ENCODE peak calls at places on chromosome 9, in ten cellular contexts. H is spleen; Z is foreskin fibroblast; G is mucosa of descending colon; N is GM23338; E is choroid plexus epithelial cell; S is HCT116; R is Peyer's patch; C is CD4-positive, alpha-beta T cell; W is glutamatergic neuron. Y is an unnamed sample.

GRCh38 chr9:110891760-110892159 is 146.5 kb downstream of the LPAR1 start:
- DNase-seq in H (no peak), Z (peak), G (no peak), N (no peak), E (peak), S (no peak), R (no peak), C (no peak), W (no peak), Y (no peak)

GRCh38 chr9:134995792-134996120 is 78.0 kb upstream of the FCN1 start:
- DNase-seq in H (no peak), Z (peak), G (no peak), N (no peak), E (no peak), S (no peak), R (no peak), C (no peak), W (no peak), Y (no peak)

GRCh38 chr9:93108301-93109041 is 12.5 kb downstream of the CARD19 start:
- DNase-seq in H (peak), Z (no peak), G (peak), N (no peak), E (no peak), S (no peak), R (no peak), C (no peak), W (peak), Y (no peak)

GRCh38 chr9:98838155-98838904 is 30.9 kb downstream of the GALNT12 start:
- DNase-seq in H (no peak), Z (no peak), G (no peak), N (no peak), E (no peak), S (no peak), R (no peak), C (no peak), W (no peak), Y (no peak)

GRCh38 chr9:89892053-89892419 is 287.2 kb downstream of the GADD45G start:
- DNase-seq in H (no peak), Z (no peak), G (no peak), N (no peak), E (no peak), S (no peak), R (peak), C (no peak), W (no peak), Y (no peak)

GRCh38 chr9:33813712-33814641 is 3.0 kb upstream of the UBE2R2 start:
- DNase-seq in H (no peak), Z (peak), G (no peak), N (peak), E (peak), S (peak), R (no peak), C (no peak), W (no peak), Y (no peak)

GRCh38 chr9:37746448-37747270 is 6.9 kb upstream of the TRMT10B start:
- DNase-seq in H (no peak), Z (peak), G (no peak), N (no peak), E (no peak), S (no peak), R (no peak), C (no peak), W (no peak), Y (no peak)

GRCh38 chr9:68685770-68686169 is 19.3 kb upstream of the PIP5K1B start:
- DNase-seq in H (no peak), Z (no peak), G (peak), N (peak), E (no peak), S (peak), R (peak), C (no peak), W (no peak), Y (peak)

GRCh38 chr9:118961857-118962256 is 407.4 kb downstream of the BRINP1 start:
- DNase-seq in H (no peak), Z (peak), G (no peak), N (peak), E (peak), S (no peak), R (no peak), C (no peak), W (no peak), Y (no peak)

GRCh38 chr9:95096381-95096780 is 221.1 kb downstream of the FANCC start:
- DNase-seq in H (no peak), Z (no peak), G (no peak), N (no peak), E (no peak), S (no peak), R (no peak), C (no peak), W (no peak), Y (no peak)
- TF ChIP-seq CTCF in H (no peak), Z (no peak), G (no peak), N (peak), E (peak), S (peak), R (no peak), C (no peak), W (peak), Y (no peak)

DNA sequence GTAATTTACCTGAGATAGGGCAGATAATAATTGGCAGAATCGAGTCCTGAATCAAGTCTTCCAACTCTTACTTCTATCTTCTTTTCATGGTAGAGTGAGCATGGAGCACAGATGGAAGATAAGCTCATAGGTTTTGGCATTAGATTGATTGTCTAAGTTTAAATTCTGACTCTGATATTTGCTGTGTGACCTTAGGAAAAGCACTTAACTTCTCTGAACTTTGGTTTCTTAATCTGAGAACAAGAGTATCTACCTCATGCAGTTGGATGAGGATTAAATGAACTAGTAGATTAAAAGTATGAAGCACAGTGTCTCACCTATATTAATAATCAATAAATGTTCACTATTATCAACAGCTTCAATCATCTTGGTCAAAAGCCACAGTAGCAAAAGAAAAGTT is 9.4 kb upstream of the ASTN2 start:
- DNase-seq in H (no peak), Z (no peak), G (no peak), N (no peak), E (no peak), S (no peak), R (no peak), C (no peak), W (no peak), Y (no peak)
- TF ChIP-seq CTCF in H (no peak), Z (no peak), G (no peak), N (no peak), E (no peak), S (no peak), R (no peak), C (no peak), W (no peak), Y (no peak)

DNA sequence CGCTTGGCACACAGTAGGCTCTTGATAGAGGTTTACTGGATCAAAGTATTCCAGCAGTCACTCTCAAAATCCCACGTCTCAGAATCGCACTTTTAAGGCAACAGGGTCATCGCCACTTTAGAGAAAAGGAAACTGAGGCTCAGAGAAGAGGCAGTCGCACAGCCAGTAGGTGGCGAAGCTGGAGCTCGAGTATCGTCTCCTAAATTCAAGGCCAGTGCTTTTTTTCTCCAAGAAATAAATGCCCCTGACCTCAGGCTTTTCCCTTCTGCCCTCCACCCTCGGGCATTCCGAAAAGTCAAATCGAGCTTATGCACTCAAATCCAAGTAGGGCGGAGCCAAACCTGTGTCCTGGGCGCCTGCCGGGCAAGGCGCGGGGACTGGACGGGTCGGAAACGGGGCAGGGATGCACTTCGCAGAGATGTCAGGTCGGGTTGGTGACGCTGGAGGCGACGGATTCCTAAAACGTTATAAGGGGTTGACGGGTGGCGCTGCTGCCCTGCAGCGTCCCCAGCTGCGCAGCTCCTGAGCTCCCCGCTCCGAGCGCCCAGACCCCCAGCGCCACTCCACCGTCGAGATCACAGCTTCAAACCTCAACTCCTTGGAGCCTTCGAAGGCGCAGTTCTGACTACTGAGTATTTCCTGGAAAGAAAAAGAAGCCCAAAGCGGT is 4.7 kb upstream of the FOXB2 start:
- DNase-seq in H (no peak), Z (peak), G (no peak), N (peak), E (no peak), S (no peak), R (no peak), C (no peak), W (no peak), Y (peak)
- TF ChIP-seq CTCF in H (no peak), Z (no peak), G (no peak), N (peak), E (peak), S (peak), R (no peak), C (no peak), W (peak), Y (no peak)

GRCh38 chr9:95733687-95734659 is 141.5 kb upstream of the ERCC6L2 start:
- DNase-seq in H (no peak), Z (no peak), G (no peak), N (no peak), E (no peak), S (no peak), R (no peak), C (no peak), W (no peak), Y (no peak)

GRCh38 chr9:95736891-95737522 is 138.5 kb upstream of the ERCC6L2 start:
- DNase-seq in H (no peak), Z (no peak), G (no peak), N (peak), E (no peak), S (no peak), R (no peak), C (no peak), W (peak), Y (no peak)

GRCh38 chr9:95738438-95738837 is 137.1 kb upstream of the ERCC6L2 start:
- DNase-seq in H (no peak), Z (no peak), G (no peak), N (no peak), E (no peak), S (no peak), R (no peak), C (no peak), W (no peak), Y (no peak)

GRCh38 chr9:95735701-95736100 is 139.8 kb upstream of the ERCC6L2 start:
- DNase-seq in H (no peak), Z (no peak), G (no peak), N (no peak), E (no peak), S (no peak), R (no peak), C (no peak), W (no peak), Y (no peak)

DNA sequence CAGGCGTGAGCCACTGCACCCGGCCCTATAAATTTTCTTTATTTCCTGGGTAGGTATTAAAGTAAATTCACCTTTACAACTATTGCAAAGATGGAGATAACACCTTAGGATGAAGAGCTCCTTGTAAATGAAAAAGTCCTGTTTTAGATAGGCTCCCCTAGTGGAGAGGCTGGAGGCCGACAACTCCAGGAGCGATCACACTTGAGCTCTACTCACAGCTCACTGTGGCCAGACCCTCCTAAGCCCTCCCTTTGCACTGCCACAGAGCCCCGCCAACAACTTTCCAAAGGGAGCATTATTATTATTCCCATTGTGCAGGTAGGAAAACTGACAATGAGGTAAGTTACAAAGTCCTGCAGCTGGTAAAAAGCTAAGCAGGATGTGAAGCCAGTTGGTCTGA is 139.1 kb upstream of the ERCC6L2 start:
- DNase-seq in H (no peak), Z (no peak), G (no peak), N (peak), E (peak), S (no peak), R (no peak), C (no peak), W (no peak), Y (peak)
- TF ChIP-seq CTCF in H (no peak), Z (peak), G (peak), N (peak), E (peak), S (peak), R (peak), C (no peak), W (peak), Y (peak)

GRCh38 chr9:16870606-16871357 is at the start of gene BNC2:
- DNase-seq in H (no peak), Z (peak), G (peak), N (peak), E (peak), S (no peak), R (no peak), C (no peak), W (peak), Y (peak)
- TF ChIP-seq CTCF in H (no peak), Z (peak), G (no peak), N (peak), E (peak), S (no peak), R (no peak), C (no peak), W (no peak), Y (no peak)

DNA sequence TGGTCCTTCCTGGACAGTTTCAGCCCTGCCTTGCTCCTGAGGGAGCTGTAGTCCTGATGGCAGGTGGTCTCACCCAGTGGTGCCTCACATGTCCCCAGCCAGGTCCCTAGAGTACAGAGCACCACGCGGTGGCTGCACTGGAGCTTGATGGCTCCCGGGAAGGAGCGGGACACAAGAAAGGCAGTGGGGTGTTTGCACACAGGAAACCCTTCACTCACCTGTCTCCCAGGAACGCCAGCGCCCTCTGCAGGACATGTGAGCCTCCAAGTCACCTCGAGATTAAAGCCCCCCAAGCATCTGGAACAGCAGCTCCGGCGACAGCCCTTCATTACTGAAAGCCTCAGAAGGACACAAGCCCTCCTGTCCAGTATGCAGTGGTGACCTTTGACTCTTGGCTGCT is 19.9 kb upstream of the TMEM250 start:
- DNase-seq in H (no peak), Z (no peak), G (peak), N (peak), E (peak), S (peak), R (peak), C (peak), W (peak), Y (peak)
- TF ChIP-seq CTCF in H (no peak), Z (peak), G (no peak), N (peak), E (peak), S (peak), R (peak), C (no peak), W (peak), Y (peak)

GRCh38 chr9:137960496-137960895 is 82.9 kb downstream of the CACNA1B start:
- DNase-seq in H (no peak), Z (no peak), G (no peak), N (peak), E (no peak), S (no peak), R (no peak), C (no peak), W (peak), Y (peak)
- TF ChIP-seq CTCF in H (no peak), Z (no peak), G (no peak), N (peak), E (no peak), S (peak), R (no peak), C (no peak), W (peak), Y (peak)

DNA sequence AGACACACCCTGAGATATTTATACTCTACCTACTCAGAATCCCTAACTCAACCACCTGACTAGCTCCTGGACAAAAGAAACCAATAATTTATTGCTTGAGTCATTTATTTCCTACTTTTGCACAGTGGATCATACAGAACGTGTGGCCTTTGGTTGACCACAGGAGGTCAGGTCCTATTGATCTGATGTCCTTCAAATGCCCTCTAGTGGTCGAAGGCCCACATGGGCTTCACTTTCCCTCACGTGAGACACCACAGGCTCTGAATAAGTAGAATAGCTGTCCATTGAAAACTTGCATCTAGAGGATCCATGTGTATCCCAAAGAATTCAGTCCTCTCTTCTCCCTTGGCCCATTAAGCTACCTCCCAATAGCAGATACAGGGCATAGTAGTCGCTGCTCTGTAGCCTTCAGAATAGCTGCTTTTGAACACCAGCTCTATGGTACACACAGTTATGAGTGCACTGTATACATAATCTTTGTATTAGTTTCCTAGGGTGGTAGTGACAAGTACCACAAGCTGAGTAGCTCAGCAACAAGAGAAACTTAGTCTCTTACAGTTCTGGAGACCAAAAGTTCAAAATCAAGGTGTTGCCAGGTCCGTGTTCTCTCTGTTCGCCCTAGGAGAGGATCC is 177.6 kb upstream of the SMARCA2 start:
- DNase-seq in H (no peak), Z (peak), G (peak), N (peak), E (peak), S (no peak), R (no peak), C (no peak), W (peak), Y (peak)
- TF ChIP-seq CTCF in H (no peak), Z (peak), G (no peak), N (peak), E (peak), S (peak), R (no peak), C (peak), W (peak), Y (peak)

Y was measured in endothelial cell.